ENCODE peak calls at places on chromosomes 11 and 22, in four cellular contexts. One of them, this sample, is unnamed.

GRCh38 chr22:44280665-44281188 is 32.0 kb downstream of the SHISAL1 start:
- DNase-seq in iris pigment epithelial cell: no peak
- DNase-seq in NCI-H2029 treated with DMSO at 0.1 percent for 48 hours: no peak
- DNase-seq in tibial artery: no peak
- DNase-seq in this sample: no peak

GRCh38 chr11:27528711-27529110 is 22.1 kb upstream of the LIN7C start:
- DNase-seq in iris pigment epithelial cell: no peak
- DNase-seq in NCI-H2029 treated with DMSO at 0.1 percent for 48 hours: no peak
- DNase-seq in tibial artery: no peak
- DNase-seq in this sample: no peak

GRCh38 chr11:78822931-78823423 is 248.3 kb upstream of the NARS2 start:
- DNase-seq in iris pigment epithelial cell: no peak
- DNase-seq in NCI-H2029 treated with DMSO at 0.1 percent for 48 hours: no peak
- DNase-seq in tibial artery: no peak
- DNase-seq in this sample: no peak

GRCh38 chr22:24482586-24482985 is 12.5 kb upstream of the UPB1 start:
- DNase-seq in iris pigment epithelial cell: peak; percentile 87
- DNase-seq in NCI-H2029 treated with DMSO at 0.1 percent for 48 hours: peak; percentile 10
- DNase-seq in tibial artery: no peak
- DNase-seq in this sample: peak; percentile 11

GRCh38 chr22:29268511-29269229 is 602 bp downstream of the EWSR1 start:
- DNase-seq in iris pigment epithelial cell: peak; percentile 70
- DNase-seq in NCI-H2029 treated with DMSO at 0.1 percent for 48 hours: no peak
- DNase-seq in tibial artery: peak; percentile 60
- DNase-seq in this sample: no peak

GRCh38 chr11:67584205-67584880 is 731 bp downstream of the GSTP1 start:
- DNase-seq in iris pigment epithelial cell: peak; percentile 73
- DNase-seq in NCI-H2029 treated with DMSO at 0.1 percent for 48 hours: no peak
- DNase-seq in tibial artery: peak; percentile 86
- DNase-seq in this sample: peak; percentile 68

GRCh38 chr22:36923458-36923784 is 10.0 kb downstream of the CSF2RB start:
- DNase-seq in iris pigment epithelial cell: no peak
- DNase-seq in NCI-H2029 treated with DMSO at 0.1 percent for 48 hours: no peak
- DNase-seq in tibial artery: no peak
- DNase-seq in this sample: no peak

GRCh38 chr11:104380358-104380757 is 216.4 kb upstream of the PDGFD start:
- DNase-seq in iris pigment epithelial cell: peak; percentile 12
- DNase-seq in NCI-H2029 treated with DMSO at 0.1 percent for 48 hours: no peak
- DNase-seq in tibial artery: no peak
- DNase-seq in this sample: no peak

GRCh38 chr11:126059238-126059761 is 3.4 kb downstream of the CDON start:
- DNase-seq in iris pigment epithelial cell: no peak
- DNase-seq in NCI-H2029 treated with DMSO at 0.1 percent for 48 hours: no peak
- DNase-seq in tibial artery: no peak
- DNase-seq in this sample: no peak

GRCh38 chr11:60378359-60378758 is at the start of gene MS4A7:
- DNase-seq in iris pigment epithelial cell: no peak
- DNase-seq in NCI-H2029 treated with DMSO at 0.1 percent for 48 hours: no peak
- DNase-seq in tibial artery: peak; percentile 37
- DNase-seq in this sample: no peak

GRCh38 chr11:31397239-31397834 is 27.7 kb downstream of the DNAJC24 start:
- DNase-seq in iris pigment epithelial cell: peak; percentile 21
- DNase-seq in NCI-H2029 treated with DMSO at 0.1 percent for 48 hours: peak; percentile 19
- DNase-seq in tibial artery: no peak
- DNase-seq in this sample: no peak

GRCh38 chr11:8209208-8209807 is 40.5 kb upstream of the RIC3 start:
- DNase-seq in iris pigment epithelial cell: no peak
- DNase-seq in NCI-H2029 treated with DMSO at 0.1 percent for 48 hours: no peak
- DNase-seq in tibial artery: peak; percentile 40
- DNase-seq in this sample: no peak

GRCh38 chr11:2751523-2752203 is 51.9 kb upstream of the KCNQ1OT1 start:
- DNase-seq in iris pigment epithelial cell: no peak
- DNase-seq in NCI-H2029 treated with DMSO at 0.1 percent for 48 hours: no peak
- DNase-seq in tibial artery: no peak
- DNase-seq in this sample: no peak

GRCh38 chr11:14358729-14359439 is at the start of gene RRAS2:
- DNase-seq in iris pigment epithelial cell: peak; percentile 80
- DNase-seq in NCI-H2029 treated with DMSO at 0.1 percent for 48 hours: no peak
- DNase-seq in tibial artery: peak; percentile 77
- DNase-seq in this sample: peak; percentile 14

GRCh38 chr11:12161603-12162350 is 51.4 kb downstream of the MICAL2 start:
- DNase-seq in iris pigment epithelial cell: no peak
- DNase-seq in NCI-H2029 treated with DMSO at 0.1 percent for 48 hours: no peak
- DNase-seq in tibial artery: no peak
- DNase-seq in this sample: no peak

This sample was measured in DMS153.